ENCODE peak calls at places on chromosome X, in ten cellular contexts. One of them, this sample, is unnamed.

GRCh38 chrX:129798888-129799287 is 19.1 kb downstream of the SASH3 start:
- DNase-seq in uterus: no peak
- DNase-seq in cardiac muscle cell: no peak
- DNase-seq in IMR-90: no peak
- DNase-seq in activated B cell treated with CpG ODN at 0.5 μM for 24 hours: no peak
- DNase-seq in fibroblast of pulmonary artery: no peak
- DNase-seq in tibial artery: no peak
- DNase-seq in lower lobe of right lung: no peak
- DNase-seq in GM10248: no peak
- DNase-seq in endothelial cell of umbilical vein: no peak
- DNase-seq in this sample: no peak

GRCh38 chrX:67546496-67547423 is 2.9 kb downstream of the AR start:
- DNase-seq in endothelial cell of umbilical vein: no peak
- DNase-seq in fibroblast of pulmonary artery: no peak
- DNase-seq in lower lobe of right lung: no peak
- DNase-seq in tibial artery: no peak
- DNase-seq in GM10248: no peak
- DNase-seq in IMR-90: no peak
- DNase-seq in cardiac muscle cell: no peak
- DNase-seq in uterus: peak
- DNase-seq in activated B cell treated with CpG ODN at 0.5 μM for 24 hours: no peak
- DNase-seq in this sample: no peak

GRCh38 chrX:17470136-17470535 is 95.1 kb downstream of the NHS start:
- DNase-seq in cardiac muscle cell: no peak
- DNase-seq in fibroblast of pulmonary artery: peak
- DNase-seq in endothelial cell of umbilical vein: no peak
- DNase-seq in lower lobe of right lung: no peak
- DNase-seq in uterus: no peak
- DNase-seq in tibial artery: no peak
- DNase-seq in IMR-90: peak
- DNase-seq in activated B cell treated with CpG ODN at 0.5 μM for 24 hours: no peak
- DNase-seq in GM10248: no peak
- DNase-seq in this sample: no peak

GRCh38 chrX:111728096-111728495 is 47.1 kb downstream of the ALG13 start:
- DNase-seq in activated B cell treated with CpG ODN at 0.5 μM for 24 hours: no peak
- DNase-seq in endothelial cell of umbilical vein: no peak
- DNase-seq in fibroblast of pulmonary artery: no peak
- DNase-seq in IMR-90: peak
- DNase-seq in cardiac muscle cell: no peak
- DNase-seq in tibial artery: no peak
- DNase-seq in uterus: no peak
- DNase-seq in lower lobe of right lung: no peak
- DNase-seq in GM10248: no peak
- DNase-seq in this sample: no peak

GRCh38 chrX:48700951-48701653 is 4.6 kb downstream of the SUV39H1 start:
- DNase-seq in IMR-90: peak
- DNase-seq in endothelial cell of umbilical vein: no peak
- DNase-seq in activated B cell treated with CpG ODN at 0.5 μM for 24 hours: no peak
- DNase-seq in GM10248: no peak
- DNase-seq in fibroblast of pulmonary artery: peak
- DNase-seq in lower lobe of right lung: no peak
- DNase-seq in tibial artery: no peak
- DNase-seq in uterus: no peak
- DNase-seq in cardiac muscle cell: no peak
- DNase-seq in this sample: no peak

GRCh38 chrX:41189156-41189555 is 103.9 kb downstream of the USP9X start:
- DNase-seq in tibial artery: no peak
- DNase-seq in uterus: no peak
- DNase-seq in IMR-90: no peak
- DNase-seq in cardiac muscle cell: no peak
- DNase-seq in fibroblast of pulmonary artery: no peak
- DNase-seq in GM10248: no peak
- DNase-seq in endothelial cell of umbilical vein: no peak
- DNase-seq in activated B cell treated with CpG ODN at 0.5 μM for 24 hours: no peak
- DNase-seq in lower lobe of right lung: no peak
- DNase-seq in this sample: no peak

GRCh38 chrX:50067435-50068292 is 133.1 kb downstream of the AKAP4 start:
- DNase-seq in cardiac muscle cell: peak
- DNase-seq in endothelial cell of umbilical vein: peak
- DNase-seq in GM10248: no peak
- DNase-seq in uterus: no peak
- DNase-seq in IMR-90: peak
- DNase-seq in tibial artery: no peak
- DNase-seq in lower lobe of right lung: peak
- DNase-seq in activated B cell treated with CpG ODN at 0.5 μM for 24 hours: no peak
- DNase-seq in fibroblast of pulmonary artery: peak
- DNase-seq in this sample: peak

GRCh38 chrX:47540754-47541538 is 20.1 kb upstream of the ARAF start:
- DNase-seq in lower lobe of right lung: peak
- DNase-seq in endothelial cell of umbilical vein: peak
- DNase-seq in fibroblast of pulmonary artery: peak
- DNase-seq in uterus: peak
- DNase-seq in IMR-90: peak
- DNase-seq in GM10248: peak
- DNase-seq in activated B cell treated with CpG ODN at 0.5 μM for 24 hours: no peak
- DNase-seq in cardiac muscle cell: peak
- DNase-seq in tibial artery: peak
- DNase-seq in this sample: peak

GRCh38 chrX:24306430-24306829 is 7.4 kb downstream of the SUPT20HL2 start:
- DNase-seq in tibial artery: no peak
- DNase-seq in fibroblast of pulmonary artery: peak
- DNase-seq in cardiac muscle cell: peak
- DNase-seq in uterus: no peak
- DNase-seq in lower lobe of right lung: no peak
- DNase-seq in GM10248: no peak
- DNase-seq in activated B cell treated with CpG ODN at 0.5 μM for 24 hours: no peak
- DNase-seq in endothelial cell of umbilical vein: peak
- DNase-seq in IMR-90: no peak
- DNase-seq in this sample: no peak

GRCh38 chrX:100829730-100830129 is 9.5 kb downstream of the CSTF2 start:
- DNase-seq in activated B cell treated with CpG ODN at 0.5 μM for 24 hours: no peak
- DNase-seq in fibroblast of pulmonary artery: peak
- DNase-seq in tibial artery: no peak
- DNase-seq in IMR-90: peak
- DNase-seq in lower lobe of right lung: no peak
- DNase-seq in uterus: no peak
- DNase-seq in cardiac muscle cell: no peak
- DNase-seq in endothelial cell of umbilical vein: peak
- DNase-seq in GM10248: peak
- DNase-seq in this sample: no peak

GRCh38 chrX:105191878-105192277 is 28.6 kb downstream of the TEX13A start:
- DNase-seq in IMR-90: no peak
- DNase-seq in endothelial cell of umbilical vein: peak
- DNase-seq in tibial artery: no peak
- DNase-seq in fibroblast of pulmonary artery: peak
- DNase-seq in cardiac muscle cell: peak
- DNase-seq in activated B cell treated with CpG ODN at 0.5 μM for 24 hours: no peak
- DNase-seq in GM10248: peak
- DNase-seq in uterus: no peak
- DNase-seq in lower lobe of right lung: no peak
- DNase-seq in this sample: no peak
- TF ChIP-seq CTCF in IMR-90: no peak
- TF ChIP-seq CTCF in endothelial cell of umbilical vein: peak
- TF ChIP-seq CTCF in tibial artery: no peak
- TF ChIP-seq CTCF in fibroblast of pulmonary artery: peak
- TF ChIP-seq CTCF in cardiac muscle cell: peak
- TF ChIP-seq CTCF in activated B cell treated with CpG ODN at 0.5 μM for 24 hours: no peak
- TF ChIP-seq CTCF in GM10248: no peak
- TF ChIP-seq CTCF in uterus: no peak
- TF ChIP-seq CTCF in lower lobe of right lung: peak
- TF ChIP-seq CTCF in this sample: peak

GRCh38 chrX:51860679-51861078 is 32.7 kb upstream of the MAGED1 start:
- DNase-seq in GM10248: peak
- DNase-seq in cardiac muscle cell: peak
- DNase-seq in uterus: no peak
- DNase-seq in lower lobe of right lung: no peak
- DNase-seq in IMR-90: peak
- DNase-seq in endothelial cell of umbilical vein: peak
- DNase-seq in tibial artery: no peak
- DNase-seq in fibroblast of pulmonary artery: peak
- DNase-seq in activated B cell treated with CpG ODN at 0.5 μM for 24 hours: no peak
- DNase-seq in this sample: no peak
- TF ChIP-seq CTCF in GM10248: peak
- TF ChIP-seq CTCF in cardiac muscle cell: peak
- TF ChIP-seq CTCF in uterus: peak
- TF ChIP-seq CTCF in lower lobe of right lung: peak
- TF ChIP-seq CTCF in IMR-90: peak
- TF ChIP-seq CTCF in endothelial cell of umbilical vein: peak
- TF ChIP-seq CTCF in tibial artery: peak
- TF ChIP-seq CTCF in fibroblast of pulmonary artery: peak
- TF ChIP-seq CTCF in activated B cell treated with CpG ODN at 0.5 μM for 24 hours: no peak
- TF ChIP-seq CTCF in this sample: peak

DNA sequence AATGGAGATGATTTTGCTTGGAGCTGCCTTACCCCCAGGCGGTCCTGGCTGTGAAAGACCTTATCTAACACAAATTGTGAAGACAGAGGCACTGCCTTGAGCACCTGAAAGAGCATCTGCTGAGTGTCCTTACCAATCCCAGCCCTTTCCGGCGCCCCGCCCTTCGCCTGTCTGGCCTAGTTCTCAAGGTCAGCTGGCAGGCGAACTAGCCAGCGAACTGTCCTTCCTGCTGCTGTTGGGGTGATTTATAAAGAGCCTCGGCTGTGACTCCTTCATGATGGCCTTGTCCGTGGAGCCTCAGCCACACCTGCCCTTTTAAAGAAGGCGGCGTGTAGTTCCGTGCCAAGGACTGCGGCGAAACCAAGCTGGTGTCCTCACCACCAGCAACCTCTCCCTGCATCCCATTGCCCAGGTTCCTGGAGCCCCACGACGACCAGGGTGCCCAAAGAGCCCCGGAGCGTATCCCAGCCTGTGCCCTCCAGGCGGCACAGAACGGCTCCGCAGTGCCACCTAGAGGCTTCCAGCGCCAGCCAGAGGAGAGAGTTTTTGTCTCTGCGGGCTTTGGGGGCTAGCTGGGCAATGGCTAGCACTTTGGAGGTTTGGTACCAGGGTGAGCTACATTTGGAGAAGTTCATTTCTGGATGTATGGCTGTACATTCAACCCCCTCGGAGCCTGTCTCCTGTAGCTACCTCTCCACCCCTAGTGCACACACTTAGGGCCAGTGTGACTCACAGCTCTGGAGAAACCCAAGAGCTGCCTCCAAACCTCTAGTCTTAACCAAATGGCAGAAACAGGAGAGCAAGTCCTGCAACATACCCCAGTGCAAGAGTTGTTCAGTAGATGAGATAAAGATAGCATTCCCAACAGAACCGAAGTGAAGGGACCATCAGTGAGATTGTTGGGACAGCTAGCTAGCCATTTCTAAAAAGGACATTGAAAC is 36.8 kb upstream of the VMA21 start:
- DNase-seq in GM10248: peak
- DNase-seq in endothelial cell of umbilical vein: peak
- DNase-seq in uterus: peak
- DNase-seq in tibial artery: no peak
- DNase-seq in lower lobe of right lung: peak
- DNase-seq in fibroblast of pulmonary artery: peak
- DNase-seq in cardiac muscle cell: peak
- DNase-seq in activated B cell treated with CpG ODN at 0.5 μM for 24 hours: peak
- DNase-seq in IMR-90: no peak
- DNase-seq in this sample: peak
- TF ChIP-seq CTCF in GM10248: peak
- TF ChIP-seq CTCF in endothelial cell of umbilical vein: peak
- TF ChIP-seq CTCF in uterus: peak
- TF ChIP-seq CTCF in tibial artery: peak
- TF ChIP-seq CTCF in lower lobe of right lung: peak
- TF ChIP-seq CTCF in fibroblast of pulmonary artery: peak
- TF ChIP-seq CTCF in cardiac muscle cell: peak
- TF ChIP-seq CTCF in activated B cell treated with CpG ODN at 0.5 μM for 24 hours: no peak
- TF ChIP-seq CTCF in IMR-90: peak
- TF ChIP-seq CTCF in this sample: peak

GRCh38 chrX:35098419-35098818 is 155.8 kb downstream of the FAM47B start:
- DNase-seq in uterus: no peak
- DNase-seq in fibroblast of pulmonary artery: peak
- DNase-seq in endothelial cell of umbilical vein: peak
- DNase-seq in lower lobe of right lung: no peak
- DNase-seq in activated B cell treated with CpG ODN at 0.5 μM for 24 hours: no peak
- DNase-seq in tibial artery: no peak
- DNase-seq in cardiac muscle cell: no peak
- DNase-seq in GM10248: no peak
- DNase-seq in IMR-90: no peak
- DNase-seq in this sample: no peak
- TF ChIP-seq CTCF in uterus: no peak
- TF ChIP-seq CTCF in fibroblast of pulmonary artery: peak
- TF ChIP-seq CTCF in endothelial cell of umbilical vein: no peak
- TF ChIP-seq CTCF in lower lobe of right lung: no peak
- TF ChIP-seq CTCF in activated B cell treated with CpG ODN at 0.5 μM for 24 hours: no peak
- TF ChIP-seq CTCF in tibial artery: no peak
- TF ChIP-seq CTCF in cardiac muscle cell: no peak
- TF ChIP-seq CTCF in GM10248: no peak
- TF ChIP-seq CTCF in IMR-90: no peak
- TF ChIP-seq CTCF in this sample: no peak

GRCh38 chrX:21748235-21748634 is 9.7 kb downstream of the SMPX start:
- DNase-seq in tibial artery: no peak
- DNase-seq in fibroblast of pulmonary artery: no peak
- DNase-seq in lower lobe of right lung: no peak
- DNase-seq in endothelial cell of umbilical vein: peak
- DNase-seq in activated B cell treated with CpG ODN at 0.5 μM for 24 hours: no peak
- DNase-seq in uterus: no peak
- DNase-seq in cardiac muscle cell: no peak
- DNase-seq in GM10248: no peak
- DNase-seq in IMR-90: no peak
- DNase-seq in this sample: no peak
- TF ChIP-seq CTCF in tibial artery: no peak
- TF ChIP-seq CTCF in fibroblast of pulmonary artery: no peak
- TF ChIP-seq CTCF in lower lobe of right lung: no peak
- TF ChIP-seq CTCF in endothelial cell of umbilical vein: no peak
- TF ChIP-seq CTCF in activated B cell treated with CpG ODN at 0.5 μM for 24 hours: no peak
- TF ChIP-seq CTCF in uterus: no peak
- TF ChIP-seq CTCF in cardiac muscle cell: no peak
- TF ChIP-seq CTCF in GM10248: no peak
- TF ChIP-seq CTCF in IMR-90: no peak
- TF ChIP-seq CTCF in this sample: no peak

GRCh38 chrX:39402158-39402557 is 600.9 kb downstream of the MID1IP1 start:
- DNase-seq in lower lobe of right lung: no peak
- DNase-seq in uterus: no peak
- DNase-seq in tibial artery: no peak
- DNase-seq in fibroblast of pulmonary artery: no peak
- DNase-seq in activated B cell treated with CpG ODN at 0.5 μM for 24 hours: no peak
- DNase-seq in GM10248: no peak
- DNase-seq in endothelial cell of umbilical vein: no peak
- DNase-seq in cardiac muscle cell: no peak
- DNase-seq in IMR-90: no peak
- DNase-seq in this sample: no peak

GRCh38 chrX:39399387-39399786 is 598.1 kb downstream of the MID1IP1 start:
- DNase-seq in tibial artery: no peak
- DNase-seq in endothelial cell of umbilical vein: peak
- DNase-seq in IMR-90: no peak
- DNase-seq in uterus: no peak
- DNase-seq in lower lobe of right lung: no peak
- DNase-seq in GM10248: no peak
- DNase-seq in fibroblast of pulmonary artery: no peak
- DNase-seq in activated B cell treated with CpG ODN at 0.5 μM for 24 hours: no peak
- DNase-seq in cardiac muscle cell: no peak
- DNase-seq in this sample: no peak

GRCh38 chrX:39398215-39398972 is 597.1 kb downstream of the MID1IP1 start:
- DNase-seq in IMR-90: no peak
- DNase-seq in GM10248: no peak
- DNase-seq in endothelial cell of umbilical vein: no peak
- DNase-seq in uterus: no peak
- DNase-seq in tibial artery: peak
- DNase-seq in lower lobe of right lung: peak
- DNase-seq in activated B cell treated with CpG ODN at 0.5 μM for 24 hours: no peak
- DNase-seq in cardiac muscle cell: no peak
- DNase-seq in fibroblast of pulmonary artery: no peak
- DNase-seq in this sample: no peak

GRCh38 chrX:39398973-39399268 is 597.7 kb downstream of the MID1IP1 start:
- DNase-seq in IMR-90: no peak
- DNase-seq in endothelial cell of umbilical vein: peak
- DNase-seq in lower lobe of right lung: no peak
- DNase-seq in GM10248: no peak
- DNase-seq in fibroblast of pulmonary artery: peak
- DNase-seq in activated B cell treated with CpG ODN at 0.5 μM for 24 hours: no peak
- DNase-seq in cardiac muscle cell: no peak
- DNase-seq in uterus: no peak
- DNase-seq in tibial artery: no peak
- DNase-seq in this sample: no peak

GRCh38 chrX:39401483-39402110 is 600.3 kb downstream of the MID1IP1 start:
- DNase-seq in fibroblast of pulmonary artery: no peak
- DNase-seq in tibial artery: no peak
- DNase-seq in endothelial cell of umbilical vein: no peak
- DNase-seq in GM10248: no peak
- DNase-seq in cardiac muscle cell: no peak
- DNase-seq in lower lobe of right lung: no peak
- DNase-seq in uterus: no peak
- DNase-seq in IMR-90: no peak
- DNase-seq in activated B cell treated with CpG ODN at 0.5 μM for 24 hours: no peak
- DNase-seq in this sample: no peak
- TF ChIP-seq CTCF in fibroblast of pulmonary artery: no peak
- TF ChIP-seq CTCF in tibial artery: no peak
- TF ChIP-seq CTCF in endothelial cell of umbilical vein: no peak
- TF ChIP-seq CTCF in GM10248: no peak
- TF ChIP-seq CTCF in cardiac muscle cell: no peak
- TF ChIP-seq CTCF in lower lobe of right lung: no peak
- TF ChIP-seq CTCF in uterus: no peak
- TF ChIP-seq CTCF in IMR-90: no peak
- TF ChIP-seq CTCF in activated B cell treated with CpG ODN at 0.5 μM for 24 hours: no peak
- TF ChIP-seq CTCF in this sample: no peak

This sample was measured in progenitor cell of endocrine pancreas.